ENCODE peak calls at places on chromosome 15, in eight cellular contexts. G, N, M, F, P, B, S and A are unnamed samples.

GRCh38 chr15:36579792-36580431 is 486 bp downstream of the CDIN1 start:
- DNase-seq in G (no peak), N (no peak), M (peak), F (no peak), P (no peak), B (no peak), S (peak), A (no peak)

GRCh38 chr15:38163651-38164050 is 89.0 kb upstream of the SPRED1 start:
- DNase-seq in G (no peak), N (no peak), M (no peak), F (no peak), P (no peak), B (no peak), S (no peak), A (no peak)

GRCh38 chr15:70250208-70251201 is 152.8 kb upstream of the TLE3 start:
- DNase-seq in G (no peak), N (no peak), M (no peak), F (no peak), P (no peak), B (no peak), S (peak), A (no peak)

GRCh38 chr15:89112341-89112971 is 24.2 kb downstream of the ABHD2 start:
- DNase-seq in G (no peak), N (no peak), M (peak), F (peak), P (no peak), B (peak), S (peak), A (no peak)

GRCh38 chr15:69760263-69760855 is 307.7 kb downstream of the RPLP1 start:
- DNase-seq in G (peak), N (no peak), M (no peak), F (peak), P (peak), B (no peak), S (no peak), A (no peak)

GRCh38 chr15:53110999-53111398 is 320.9 kb upstream of the ONECUT1 start:
- DNase-seq in G (no peak), N (no peak), M (no peak), F (no peak), P (no peak), B (no peak), S (no peak), A (no peak)

GRCh38 chr15:63985221-63986184 is 60.8 kb downstream of the DAPK2 start:
- DNase-seq in G (no peak), N (no peak), M (peak), F (no peak), P (no peak), B (no peak), S (no peak), A (no peak)

GRCh38 chr15:89341316-89342005 is 6.8 kb upstream of the POLG start:
- DNase-seq in G (no peak), N (no peak), M (no peak), F (no peak), P (no peak), B (no peak), S (no peak), A (no peak)

GRCh38 chr15:63523306-63523990 is 19.1 kb downstream of the USP3 start:
- DNase-seq in G (no peak), N (no peak), M (no peak), F (no peak), P (no peak), B (no peak), S (no peak), A (no peak)

GRCh38 chr15:49895337-49896223 is 223.5 kb downstream of the ATP8B4 start:
- DNase-seq in G (no peak), N (no peak), M (no peak), F (no peak), P (peak), B (no peak), S (no peak), A (no peak)

GRCh38 chr15:47768730-47769129 is 51.4 kb downstream of the SEMA6D start:
- DNase-seq in G (no peak), N (no peak), M (no peak), F (no peak), P (no peak), B (no peak), S (no peak), A (no peak)

GRCh38 chr15:52078876-52079700 is 33.5 kb downstream of the BCL2L10 start:
- DNase-seq in G (peak), N (peak), M (peak), F (peak), P (peak), B (no peak), S (peak), A (peak)

GRCh38 chr15:93028632-93029612 is 60.1 kb downstream of the RGMA start:
- DNase-seq in G (peak), N (no peak), M (peak), F (peak), P (peak), B (no peak), S (peak), A (peak)

GRCh38 chr15:57758556-57758955 is 52.0 kb downstream of the POLR2M start:
- DNase-seq in G (no peak), N (no peak), M (no peak), F (no peak), P (no peak), B (no peak), S (no peak), A (no peak)

GRCh38 chr15:101498731-101499480 is 9.4 kb upstream of the PCSK6 start:
- DNase-seq in G (no peak), N (no peak), M (no peak), F (no peak), P (no peak), B (no peak), S (peak), A (peak)

GRCh38 chr15:52567886-52568568 is 803 bp downstream of the ARPP19 start:
- DNase-seq in G (no peak), N (peak), M (no peak), F (no peak), P (no peak), B (no peak), S (no peak), A (no peak)

GRCh38 chr15:38267416-38268022 is 14.9 kb downstream of the SPRED1 start:
- DNase-seq in G (no peak), N (no peak), M (no peak), F (no peak), P (no peak), B (no peak), S (no peak), A (no peak)

GRCh38 chr15:58641660-58642059 is 107.8 kb downstream of the ADAM10 start:
- DNase-seq in G (no peak), N (no peak), M (no peak), F (no peak), P (no peak), B (no peak), S (no peak), A (no peak)

GRCh38 chr15:70154440-70155347 is 57.0 kb upstream of the TLE3 start:
- DNase-seq in G (no peak), N (no peak), M (no peak), F (peak), P (no peak), B (no peak), S (no peak), A (no peak)

GRCh38 chr15:25687689-25688088 is 175.4 kb downstream of the ATP10A start:
- DNase-seq in G (no peak), N (no peak), M (no peak), F (no peak), P (no peak), B (no peak), S (no peak), A (no peak)

GRCh38 chr15:88218557-88219214 is 37.9 kb downstream of the NTRK3 start:
- DNase-seq in G (no peak), N (no peak), M (no peak), F (no peak), P (no peak), B (no peak), S (no peak), A (no peak)

GRCh38 chr15:33587773-33588172 is 277.0 kb downstream of the RYR3 start:
- DNase-seq in G (no peak), N (no peak), M (no peak), F (peak), P (peak), B (no peak), S (no peak), A (no peak)

GRCh38 chr15:70902105-70902504 is 9.5 kb downstream of the LRRC49 start:
- DNase-seq in G (peak), N (no peak), M (no peak), F (peak), P (peak), B (no peak), S (no peak), A (no peak)

GRCh38 chr15:89197503-89197971 is 23.8 kb downstream of the RLBP1 start:
- DNase-seq in G (peak), N (peak), M (no peak), F (no peak), P (no peak), B (no peak), S (no peak), A (no peak)

GRCh38 chr15:59691194-59691805 is 2.2 kb upstream of the BNIP2 start:
- DNase-seq in G (peak), N (no peak), M (peak), F (peak), P (peak), B (peak), S (peak), A (no peak)

GRCh38 chr15:42131826-42132806 is 24.3 kb downstream of the PLA2G4F start:
- DNase-seq in G (no peak), N (no peak), M (no peak), F (no peak), P (no peak), B (no peak), S (no peak), A (peak)

GRCh38 chr15:25501828-25502446 is 63.1 kb upstream of the UBE3A start:
- DNase-seq in G (peak), N (no peak), M (no peak), F (peak), P (peak), B (no peak), S (no peak), A (no peak)

GRCh38 chr15:63291507-63291906 is 14.1 kb downstream of the APH1B start:
- DNase-seq in G (no peak), N (no peak), M (no peak), F (peak), P (peak), B (no peak), S (no peak), A (no peak)

GRCh38 chr15:80876034-80876433 is 96.9 kb downstream of the CEMIP start:
- DNase-seq in G (no peak), N (no peak), M (peak), F (no peak), P (no peak), B (no peak), S (no peak), A (no peak)

GRCh38 chr15:25939122-25939521 is 76.0 kb upstream of the ATP10A start:
- DNase-seq in G (no peak), N (no peak), M (no peak), F (peak), P (no peak), B (peak), S (no peak), A (no peak)

GRCh38 chr15:66070220-66070934 is 183.2 kb downstream of the MEGF11 start:
- DNase-seq in G (no peak), N (no peak), M (no peak), F (no peak), P (no peak), B (no peak), S (no peak), A (no peak)
- TF ChIP-seq CTCF in G (no peak), N (no peak), M (no peak), F (no peak), P (no peak), B (no peak), S (no peak), A (no peak)

GRCh38 chr15:34809186-34809585 is 13.8 kb upstream of the ACTC1 start:
- DNase-seq in G (no peak), N (no peak), M (no peak), F (no peak), P (no peak), B (no peak), S (no peak), A (no peak)
- TF ChIP-seq CTCF in G (no peak), N (no peak), M (no peak), F (no peak), P (no peak), B (no peak), S (no peak), A (no peak)

GRCh38 chr15:91946914-91947313 is 93.4 kb downstream of the SLCO3A1 start:
- DNase-seq in G (peak), N (no peak), M (no peak), F (no peak), P (no peak), B (no peak), S (no peak), A (no peak)
- TF ChIP-seq CTCF in G (no peak), N (no peak), M (peak), F (no peak), P (no peak), B (no peak), S (no peak), A (no peak)

DNA sequence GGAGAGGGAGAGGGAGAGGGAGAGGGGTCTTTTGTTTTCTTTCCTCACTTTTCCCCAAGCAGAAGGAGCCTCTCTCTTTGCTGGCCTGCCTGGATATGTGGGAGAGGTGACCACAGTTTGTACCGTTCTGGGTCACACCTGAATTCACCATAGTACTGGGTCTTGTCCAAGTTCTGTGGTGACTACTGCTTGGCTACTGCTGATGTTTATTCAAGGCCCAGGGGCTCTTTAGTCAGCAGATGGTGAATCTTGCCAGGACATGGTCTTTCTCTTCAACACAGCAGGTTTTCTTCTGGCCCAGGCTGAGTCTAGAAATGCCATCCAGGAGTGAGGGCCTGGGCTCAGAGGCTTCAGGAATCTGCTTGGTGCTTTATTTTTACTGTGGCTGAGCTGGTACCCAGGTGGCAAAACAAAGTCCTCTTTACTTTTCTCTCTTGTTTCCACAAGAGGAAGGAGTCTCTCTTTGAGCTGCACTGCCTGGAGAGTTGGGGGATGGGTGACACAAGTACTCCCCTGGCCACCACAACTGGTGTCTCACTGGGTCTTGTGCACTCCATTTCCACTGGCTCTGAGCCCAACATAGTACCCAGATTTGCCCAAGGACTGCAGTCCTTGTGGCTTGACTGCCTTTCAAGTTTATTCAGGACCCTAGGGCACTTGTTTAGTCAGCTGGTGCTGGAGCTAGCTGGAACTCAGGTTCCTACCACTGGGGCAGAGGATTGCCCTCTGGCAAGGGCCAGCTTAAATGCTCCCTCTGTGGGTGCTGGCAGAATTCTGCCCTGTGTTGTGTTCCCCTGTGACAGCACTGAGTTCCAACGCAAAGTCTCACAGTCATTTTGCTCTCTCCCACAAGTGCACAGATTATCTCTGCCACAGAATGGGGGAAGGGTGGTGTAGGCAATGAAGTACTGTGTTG is 16.8 kb upstream of the CCNDBP1 start:
- DNase-seq in G (no peak), N (no peak), M (peak), F (peak), P (peak), B (no peak), S (no peak), A (no peak)
- TF ChIP-seq CTCF in G (no peak), N (no peak), M (no peak), F (no peak), P (peak), B (no peak), S (no peak), A (no peak)

DNA sequence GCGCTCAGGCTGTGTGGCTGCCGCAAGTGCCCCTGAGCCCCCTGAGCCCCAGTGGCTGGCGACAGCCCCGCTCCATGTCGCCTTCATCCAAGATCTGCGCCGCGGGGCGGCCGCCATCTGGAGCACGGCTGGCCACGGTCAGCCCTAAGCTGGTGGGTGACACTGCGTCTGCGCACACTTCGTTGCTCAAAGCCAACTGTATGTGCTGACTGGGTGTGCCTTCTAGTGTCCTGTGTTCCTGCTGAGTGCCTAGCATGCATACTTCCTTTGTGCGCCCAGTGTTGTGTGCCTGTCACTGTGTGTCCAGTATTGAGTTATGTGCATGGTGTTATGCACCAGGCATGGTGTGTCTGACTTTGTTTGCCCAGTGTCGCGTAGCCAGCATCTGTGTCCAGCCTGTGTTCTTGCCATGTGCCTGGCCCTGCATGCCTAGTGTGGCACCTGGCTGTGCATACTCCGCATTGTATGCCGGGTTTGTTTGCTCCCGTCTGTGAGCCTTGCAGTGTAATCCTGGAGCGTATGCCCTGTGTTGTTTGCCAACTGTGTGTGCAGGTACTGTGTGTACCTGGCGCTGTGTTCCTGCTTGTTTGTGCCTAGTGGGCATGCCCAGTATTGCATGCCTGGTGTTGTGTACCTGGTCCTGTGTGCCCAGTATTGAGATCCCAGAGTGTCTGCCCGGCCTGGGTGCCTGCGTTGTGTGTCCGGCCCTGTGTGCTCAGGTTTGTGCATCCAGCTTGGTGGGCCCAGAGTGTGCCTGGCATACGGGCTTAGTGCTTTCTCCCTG is 54.7 kb upstream of the CHRNA7 start:
- DNase-seq in G (peak), N (no peak), M (no peak), F (peak), P (no peak), B (no peak), S (no peak), A (no peak)
- TF ChIP-seq CTCF in G (no peak), N (peak), M (no peak), F (no peak), P (peak), B (no peak), S (no peak), A (no peak)